ENCODE peak calls at places on chromosomes 7 and 10, in six cellular contexts. L is AG09319; D is iris pigment epithelial cell; K is AML-193; W is sciatic nerve; A is naive thymus-derived CD8-positive, alpha-beta T cell. Y is an unnamed sample.

GRCh38 chr10:132951926-132952325 is 9.6 kb upstream of the CFAP46 start:
- DNase-seq in D (no peak), W (no peak), K (no peak), L (no peak), A (no peak), Y (no peak)

GRCh38 chr10:122301811-122302115 is 30.7 kb downstream of the BTBD16 start:
- DNase-seq in W (no peak), D (no peak), A (no peak), K (no peak), L (no peak), Y (no peak)

GRCh38 chr10:49534670-49535381 is 4.1 kb downstream of the ERCC6 start:
- DNase-seq in A (no peak), D (peak), K (peak), L (no peak), W (no peak), Y (no peak)

GRCh38 chr10:105973252-105973877 is 1191.1 kb downstream of the SORCS1 start:
- DNase-seq in A (no peak), D (no peak), L (no peak), W (no peak), K (no peak), Y (no peak)

GRCh38 chr7:146138926-146139325 is 22.3 kb downstream of the CNTNAP2 start:
- DNase-seq in A (no peak), L (no peak), D (no peak), K (no peak), W (no peak), Y (no peak)

GRCh38 chr10:107966817-107967216 is 802.3 kb upstream of the SORCS1 start:
- DNase-seq in L (no peak), W (no peak), K (no peak), D (no peak), A (no peak), Y (no peak)

GRCh38 chr7:7641129-7641663 is 644 bp downstream of the UMAD1 start:
- DNase-seq in L (no peak), K (no peak), A (no peak), D (no peak), W (no peak), Y (peak)

GRCh38 chr7:114819629-114820362 is 102.1 kb upstream of the MDFIC start:
- DNase-seq in A (no peak), L (peak), W (no peak), K (no peak), D (peak), Y (peak)

GRCh38 chr7:50791921-50792341 is 9.2 kb upstream of the GRB10 start:
- DNase-seq in L (no peak), K (no peak), D (peak), W (no peak), A (no peak), Y (peak)

GRCh38 chr10:107733328-107733727 is 568.8 kb upstream of the SORCS1 start:
- DNase-seq in D (no peak), K (no peak), A (no peak), L (no peak), W (no peak), Y (no peak)